ENCODE peak calls at places on chromosomes 11 and 22, in eight cellular contexts. One of them, this sample, is unnamed.

GRCh38 chr11:9831122-9831521 is 167.2 kb downstream of the SWAP70 start:
- DNase-seq in psoas muscle: no peak
- DNase-seq in adipocyte: no peak
- DNase-seq in thoracic aorta: no peak
- DNase-seq in cardiac muscle cell: no peak
- DNase-seq in small intestine: no peak
- DNase-seq in SJSA1: no peak
- DNase-seq in spleen: no peak
- DNase-seq in this sample: no peak

GRCh38 chr22:30968015-30968923 is at the start of gene MORC2:
- DNase-seq in psoas muscle: peak; percentile 69
- DNase-seq in adipocyte: no peak
- DNase-seq in thoracic aorta: no peak
- DNase-seq in cardiac muscle cell: no peak
- DNase-seq in small intestine: peak; percentile 73
- DNase-seq in SJSA1: peak; percentile 80
- DNase-seq in spleen: no peak
- DNase-seq in this sample: no peak

GRCh38 chr11:103800406-103801114 is 235.9 kb upstream of the DDI1 start:
- DNase-seq in psoas muscle: no peak
- DNase-seq in adipocyte: no peak
- DNase-seq in thoracic aorta: no peak
- DNase-seq in cardiac muscle cell: no peak
- DNase-seq in small intestine: no peak
- DNase-seq in SJSA1: no peak
- DNase-seq in spleen: no peak
- DNase-seq in this sample: no peak

GRCh38 chr11:115780625-115781024 is 276.4 kb upstream of the CADM1 start:
- DNase-seq in psoas muscle: no peak
- DNase-seq in adipocyte: no peak
- DNase-seq in thoracic aorta: no peak
- DNase-seq in cardiac muscle cell: no peak
- DNase-seq in small intestine: no peak
- DNase-seq in SJSA1: no peak
- DNase-seq in spleen: no peak
- DNase-seq in this sample: no peak

GRCh38 chr11:34331736-34332135 is 26.1 kb downstream of the ABTB2 start:
- DNase-seq in psoas muscle: no peak
- DNase-seq in adipocyte: no peak
- DNase-seq in thoracic aorta: no peak
- DNase-seq in cardiac muscle cell: no peak
- DNase-seq in small intestine: peak; percentile 44
- DNase-seq in SJSA1: peak; percentile 28
- DNase-seq in spleen: no peak
- DNase-seq in this sample: no peak

GRCh38 chr11:1912314-1912878 is 7.1 kb upstream of the TNNT3 start:
- DNase-seq in psoas muscle: no peak
- DNase-seq in adipocyte: no peak
- DNase-seq in thoracic aorta: no peak
- DNase-seq in cardiac muscle cell: no peak
- DNase-seq in small intestine: no peak
- DNase-seq in SJSA1: no peak
- DNase-seq in spleen: no peak
- DNase-seq in this sample: no peak

GRCh38 chr22:43900206-43900605 is 8.4 kb upstream of the PNPLA5 start:
- DNase-seq in psoas muscle: no peak
- DNase-seq in adipocyte: no peak
- DNase-seq in thoracic aorta: no peak
- DNase-seq in cardiac muscle cell: no peak
- DNase-seq in small intestine: no peak
- DNase-seq in SJSA1: no peak
- DNase-seq in spleen: no peak
- DNase-seq in this sample: no peak

GRCh38 chr11:126997196-126997595 is 3.4 kb downstream of the KIRREL3 start:
- DNase-seq in psoas muscle: no peak
- DNase-seq in adipocyte: peak; percentile 35
- DNase-seq in thoracic aorta: no peak
- DNase-seq in cardiac muscle cell: no peak
- DNase-seq in small intestine: no peak
- DNase-seq in SJSA1: no peak
- DNase-seq in spleen: no peak
- DNase-seq in this sample: no peak

GRCh38 chr11:132901638-132902610 is 630.4 kb downstream of the OPCML start:
- DNase-seq in psoas muscle: no peak
- DNase-seq in adipocyte: no peak
- DNase-seq in thoracic aorta: no peak
- DNase-seq in cardiac muscle cell: no peak
- DNase-seq in small intestine: peak; percentile 22
- DNase-seq in SJSA1: no peak
- DNase-seq in spleen: no peak
- DNase-seq in this sample: no peak

GRCh38 chr11:93591247-93591898 is 48.2 kb upstream of the SMCO4 start:
- DNase-seq in psoas muscle: no peak
- DNase-seq in adipocyte: no peak
- DNase-seq in thoracic aorta: no peak
- DNase-seq in cardiac muscle cell: no peak
- DNase-seq in small intestine: no peak
- DNase-seq in SJSA1: no peak
- DNase-seq in spleen: no peak
- DNase-seq in this sample: no peak

GRCh38 chr11:57703341-57703740 is 8.7 kb downstream of the MED19 start:
- DNase-seq in psoas muscle: no peak
- DNase-seq in adipocyte: no peak
- DNase-seq in thoracic aorta: no peak
- DNase-seq in cardiac muscle cell: no peak
- DNase-seq in small intestine: no peak
- DNase-seq in SJSA1: no peak
- DNase-seq in spleen: no peak
- DNase-seq in this sample: no peak

GRCh38 chr11:6269994-6270393 is 10.4 kb downstream of the CCKBR start:
- DNase-seq in psoas muscle: no peak
- DNase-seq in adipocyte: no peak
- DNase-seq in thoracic aorta: no peak
- DNase-seq in cardiac muscle cell: no peak
- DNase-seq in small intestine: no peak
- DNase-seq in SJSA1: no peak
- DNase-seq in spleen: peak; percentile 79
- DNase-seq in this sample: no peak

GRCh38 chr11:1054143-1055108 is 17.9 kb upstream of the MUC6 start:
- DNase-seq in psoas muscle: peak; percentile 8
- DNase-seq in adipocyte: peak; percentile 47
- DNase-seq in thoracic aorta: no peak
- DNase-seq in cardiac muscle cell: no peak
- DNase-seq in small intestine: peak; percentile 72
- DNase-seq in SJSA1: no peak
- DNase-seq in spleen: peak; percentile 66
- DNase-seq in this sample: no peak

GRCh38 chr11:90241414-90241813 is 18.6 kb upstream of the CHORDC1 start:
- DNase-seq in psoas muscle: no peak
- DNase-seq in adipocyte: no peak
- DNase-seq in thoracic aorta: no peak
- DNase-seq in cardiac muscle cell: no peak
- DNase-seq in small intestine: no peak
- DNase-seq in SJSA1: no peak
- DNase-seq in spleen: no peak
- DNase-seq in this sample: no peak

GRCh38 chr11:96105197-96105895 is 181.4 kb upstream of the MTMR2 start:
- DNase-seq in psoas muscle: no peak
- DNase-seq in adipocyte: no peak
- DNase-seq in thoracic aorta: no peak
- DNase-seq in cardiac muscle cell: no peak
- DNase-seq in small intestine: no peak
- DNase-seq in SJSA1: peak; percentile 33
- DNase-seq in spleen: no peak
- DNase-seq in this sample: peak; percentile 64

DNA sequence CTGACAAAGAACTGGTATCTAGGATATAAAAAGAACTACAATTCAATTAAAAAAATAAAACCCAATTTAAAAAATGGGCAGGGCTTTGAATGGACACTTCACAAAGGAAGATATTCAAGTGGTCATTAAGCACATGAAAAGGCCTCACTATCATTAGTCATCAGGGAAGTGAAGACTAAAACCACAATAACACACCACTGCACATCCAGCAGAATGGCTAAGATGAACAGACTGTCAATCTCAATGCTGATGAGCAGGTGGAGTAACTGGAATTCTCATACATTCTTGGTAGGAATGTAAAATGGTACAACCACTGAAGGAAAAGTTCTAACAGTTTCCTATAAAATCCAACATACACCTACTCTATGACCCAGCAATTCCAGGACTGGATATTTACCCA is 8.9 kb downstream of the HPS4 start:
- DNase-seq in psoas muscle: no peak
- DNase-seq in adipocyte: no peak
- DNase-seq in thoracic aorta: no peak
- DNase-seq in cardiac muscle cell: no peak
- DNase-seq in small intestine: no peak
- DNase-seq in SJSA1: no peak
- DNase-seq in spleen: no peak
- DNase-seq in this sample: no peak
- H3K36me3 ChIP-seq in psoas muscle: peaks cover 93% of the 10 kb centered on the region
- H3K36me3 ChIP-seq in adipocyte: peaks cover 53% of the 10 kb centered on the region
- H3K36me3 ChIP-seq in thoracic aorta: peaks cover 36% of the 10 kb centered on the region
- H3K36me3 ChIP-seq in cardiac muscle cell: peaks cover 46% of the 10 kb centered on the region
- H3K36me3 ChIP-seq in small intestine: peaks cover 8% of the 10 kb centered on the region
- H3K36me3 ChIP-seq in SJSA1: peaks cover 62% of the 10 kb centered on the region
- H3K36me3 ChIP-seq in spleen: peaks cover 94% of the 10 kb centered on the region
- H3K36me3 ChIP-seq in this sample: peaks cover 57% of the 10 kb centered on the region

GRCh38 chr11:11577246-11577855 is 44.5 kb downstream of the GALNT18 start:
- DNase-seq in psoas muscle: no peak
- DNase-seq in adipocyte: no peak
- DNase-seq in thoracic aorta: no peak
- DNase-seq in cardiac muscle cell: no peak
- DNase-seq in small intestine: no peak
- DNase-seq in SJSA1: peak; percentile 28
- DNase-seq in spleen: no peak
- DNase-seq in this sample: no peak

GRCh38 chr11:11579012-11579755 is 42.6 kb downstream of the GALNT18 start:
- DNase-seq in psoas muscle: no peak
- DNase-seq in adipocyte: no peak
- DNase-seq in thoracic aorta: no peak
- DNase-seq in cardiac muscle cell: no peak
- DNase-seq in small intestine: no peak
- DNase-seq in SJSA1: no peak
- DNase-seq in spleen: no peak
- DNase-seq in this sample: no peak

GRCh38 chr11:11580012-11580411 is 41.8 kb downstream of the GALNT18 start:
- DNase-seq in psoas muscle: no peak
- DNase-seq in adipocyte: no peak
- DNase-seq in thoracic aorta: no peak
- DNase-seq in cardiac muscle cell: no peak
- DNase-seq in small intestine: no peak
- DNase-seq in SJSA1: no peak
- DNase-seq in spleen: no peak
- DNase-seq in this sample: no peak

GRCh38 chr11:11577932-11578331 is 43.9 kb downstream of the GALNT18 start:
- DNase-seq in psoas muscle: no peak
- DNase-seq in adipocyte: no peak
- DNase-seq in thoracic aorta: no peak
- DNase-seq in cardiac muscle cell: no peak
- DNase-seq in small intestine: no peak
- DNase-seq in SJSA1: no peak
- DNase-seq in spleen: no peak
- DNase-seq in this sample: no peak

GRCh38 chr11:11578542-11578941 is 43.3 kb downstream of the GALNT18 start:
- DNase-seq in psoas muscle: no peak
- DNase-seq in adipocyte: no peak
- DNase-seq in thoracic aorta: no peak
- DNase-seq in cardiac muscle cell: no peak
- DNase-seq in small intestine: no peak
- DNase-seq in SJSA1: no peak
- DNase-seq in spleen: no peak
- DNase-seq in this sample: no peak
- H3K4me3 ChIP-seq in psoas muscle: no peak overlapping the region
- H3K4me3 ChIP-seq in adipocyte: no peak overlapping the region
- H3K4me3 ChIP-seq in thoracic aorta: no peak overlapping the region
- H3K4me3 ChIP-seq in cardiac muscle cell: no peak overlapping the region
- H3K4me3 ChIP-seq in small intestine: no peak overlapping the region
- H3K4me3 ChIP-seq in SJSA1: no peak overlapping the region
- H3K4me3 ChIP-seq in spleen: no peak overlapping the region
- H3K4me3 ChIP-seq in this sample: no peak overlapping the region

GRCh38 chr22:49480340-49480739 is 347.3 kb downstream of the BRD1 start:
- DNase-seq in psoas muscle: no peak
- DNase-seq in adipocyte: no peak
- DNase-seq in thoracic aorta: no peak
- DNase-seq in cardiac muscle cell: no peak
- DNase-seq in small intestine: no peak
- DNase-seq in SJSA1: no peak
- DNase-seq in spleen: no peak
- DNase-seq in this sample: peak; percentile 54

GRCh38 chr22:49480896-49481650 is 346.6 kb downstream of the BRD1 start:
- DNase-seq in psoas muscle: no peak
- DNase-seq in adipocyte: no peak
- DNase-seq in thoracic aorta: no peak
- DNase-seq in cardiac muscle cell: no peak
- DNase-seq in small intestine: no peak
- DNase-seq in SJSA1: no peak
- DNase-seq in spleen: no peak
- DNase-seq in this sample: no peak

GRCh38 chr22:49481651-49482399 is 345.8 kb downstream of the BRD1 start:
- DNase-seq in psoas muscle: no peak
- DNase-seq in adipocyte: no peak
- DNase-seq in thoracic aorta: no peak
- DNase-seq in cardiac muscle cell: no peak
- DNase-seq in small intestine: no peak
- DNase-seq in SJSA1: no peak
- DNase-seq in spleen: no peak
- DNase-seq in this sample: no peak

GRCh38 chr22:49476800-49477400 is 350.8 kb downstream of the BRD1 start:
- DNase-seq in psoas muscle: no peak
- DNase-seq in adipocyte: no peak
- DNase-seq in thoracic aorta: no peak
- DNase-seq in cardiac muscle cell: no peak
- DNase-seq in small intestine: no peak
- DNase-seq in SJSA1: no peak
- DNase-seq in spleen: no peak
- DNase-seq in this sample: no peak

DNA sequence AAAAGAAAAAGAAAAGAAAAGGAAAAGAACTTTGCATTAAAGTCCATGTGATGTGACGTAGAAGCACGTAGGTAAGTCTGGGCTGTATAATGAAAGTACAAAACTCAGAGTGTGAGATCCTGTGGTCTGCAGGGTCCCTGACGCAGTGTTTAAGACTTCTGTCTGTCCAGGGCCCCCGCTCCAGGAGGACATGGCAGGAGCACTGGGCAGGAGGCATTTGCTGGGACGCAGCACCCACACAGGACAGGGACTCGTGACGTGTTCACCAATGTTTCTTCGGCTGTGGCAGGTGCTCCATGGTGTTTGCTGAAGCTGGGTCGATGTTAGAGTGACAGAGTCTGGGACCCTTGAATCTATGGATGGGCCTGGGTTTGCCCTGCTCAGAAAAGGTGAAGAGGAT is 348.1 kb downstream of the BRD1 start:
- DNase-seq in psoas muscle: no peak
- DNase-seq in adipocyte: no peak
- DNase-seq in thoracic aorta: no peak
- DNase-seq in cardiac muscle cell: no peak
- DNase-seq in small intestine: no peak
- DNase-seq in SJSA1: no peak
- DNase-seq in spleen: no peak
- DNase-seq in this sample: no peak
- H3K9me3 ChIP-seq in psoas muscle: no peaks in the 10 kb centered on the region
- H3K9me3 ChIP-seq in adipocyte: no peaks in the 10 kb centered on the region
- H3K9me3 ChIP-seq in thoracic aorta: no peaks in the 10 kb centered on the region
- H3K9me3 ChIP-seq in cardiac muscle cell: no peaks in the 10 kb centered on the region
- H3K9me3 ChIP-seq in small intestine: peaks cover 1% of the 10 kb centered on the region
- H3K9me3 ChIP-seq in SJSA1: no peaks in the 10 kb centered on the region
- H3K9me3 ChIP-seq in spleen: no peaks in the 10 kb centered on the region
- H3K9me3 ChIP-seq in this sample: no peaks in the 10 kb centered on the region

GRCh38 chr11:60897496-60897895 is 8.9 kb downstream of the PRPF19 start:
- DNase-seq in psoas muscle: no peak
- DNase-seq in adipocyte: no peak
- DNase-seq in thoracic aorta: no peak
- DNase-seq in cardiac muscle cell: no peak
- DNase-seq in small intestine: no peak
- DNase-seq in SJSA1: no peak
- DNase-seq in spleen: no peak
- DNase-seq in this sample: no peak
- H3K36me3 ChIP-seq in psoas muscle: peaks cover 99% of the 10 kb centered on the region
- H3K36me3 ChIP-seq in adipocyte: peaks cover 89% of the 10 kb centered on the region
- H3K36me3 ChIP-seq in thoracic aorta: peaks cover 58% of the 10 kb centered on the region
- H3K36me3 ChIP-seq in cardiac muscle cell: peaks cover 67% of the 10 kb centered on the region
- H3K36me3 ChIP-seq in small intestine: peaks cover 24% of the 10 kb centered on the region
- H3K36me3 ChIP-seq in SJSA1: peaks cover 98% of the 10 kb centered on the region
- H3K36me3 ChIP-seq in spleen: peaks cover 100% of the 10 kb centered on the region
- H3K36me3 ChIP-seq in this sample: peaks cover 92% of the 10 kb centered on the region

This sample was measured in HAP-1.